ENCODE peak calls at places on chromosomes 2 and 18, in nine cellular contexts. One of them, this sample, is unnamed.

GRCh38 chr2:60550151-60550983 is 3.1 kb downstream of the BCL11A start:
- DNase-seq in neural progenitor cell: peak
- DNase-seq in fibroblast of lung: peak
- DNase-seq in GM12865: peak
- DNase-seq in upper lobe of left lung: peak
- DNase-seq in body of pancreas: peak
- DNase-seq in transverse colon: peak
- DNase-seq in Panc1: no peak
- DNase-seq in fibroblast of mammary gland: peak
- DNase-seq in this sample: no peak

GRCh38 chr2:218395456-218395825 is 4.2 kb upstream of the CTDSP1 start:
- DNase-seq in neural progenitor cell: no peak
- DNase-seq in fibroblast of lung: no peak
- DNase-seq in GM12865: no peak
- DNase-seq in upper lobe of left lung: peak
- DNase-seq in body of pancreas: no peak
- DNase-seq in transverse colon: peak
- DNase-seq in Panc1: no peak
- DNase-seq in fibroblast of mammary gland: no peak
- DNase-seq in this sample: no peak

GRCh38 chr2:128169933-128170709 is 79.1 kb downstream of the UGGT1 start:
- DNase-seq in neural progenitor cell: no peak
- DNase-seq in fibroblast of lung: no peak
- DNase-seq in GM12865: no peak
- DNase-seq in upper lobe of left lung: no peak
- DNase-seq in body of pancreas: no peak
- DNase-seq in transverse colon: no peak
- DNase-seq in Panc1: no peak
- DNase-seq in fibroblast of mammary gland: no peak
- DNase-seq in this sample: no peak

GRCh38 chr2:196925768-196926561 is 542 bp downstream of the PGAP1 start:
- DNase-seq in neural progenitor cell: peak
- DNase-seq in fibroblast of lung: peak
- DNase-seq in GM12865: peak
- DNase-seq in upper lobe of left lung: peak
- DNase-seq in body of pancreas: peak
- DNase-seq in transverse colon: peak
- DNase-seq in Panc1: peak
- DNase-seq in fibroblast of mammary gland: peak
- DNase-seq in this sample: no peak

GRCh38 chr2:219506802-219507554 is 7.3 kb upstream of the ASIC4 start:
- DNase-seq in neural progenitor cell: peak
- DNase-seq in fibroblast of lung: no peak
- DNase-seq in GM12865: no peak
- DNase-seq in upper lobe of left lung: no peak
- DNase-seq in body of pancreas: no peak
- DNase-seq in transverse colon: no peak
- DNase-seq in Panc1: no peak
- DNase-seq in fibroblast of mammary gland: no peak
- DNase-seq in this sample: no peak

GRCh38 chr2:44097322-44097907 is 71.3 kb upstream of the PPM1B start:
- DNase-seq in neural progenitor cell: no peak
- DNase-seq in fibroblast of lung: no peak
- DNase-seq in GM12865: no peak
- DNase-seq in upper lobe of left lung: no peak
- DNase-seq in body of pancreas: no peak
- DNase-seq in transverse colon: no peak
- DNase-seq in Panc1: no peak
- DNase-seq in fibroblast of mammary gland: no peak
- DNase-seq in this sample: no peak

GRCh38 chr2:180519276-180519675 is 461.1 kb upstream of the UBE2E3 start:
- DNase-seq in neural progenitor cell: no peak
- DNase-seq in fibroblast of lung: peak
- DNase-seq in GM12865: no peak
- DNase-seq in upper lobe of left lung: no peak
- DNase-seq in body of pancreas: no peak
- DNase-seq in transverse colon: no peak
- DNase-seq in Panc1: no peak
- DNase-seq in fibroblast of mammary gland: peak
- DNase-seq in this sample: no peak

GRCh38 chr18:62537946-62538345 is 15.1 kb downstream of the ZCCHC2 start:
- DNase-seq in neural progenitor cell: no peak
- DNase-seq in fibroblast of lung: no peak
- DNase-seq in GM12865: no peak
- DNase-seq in upper lobe of left lung: peak
- DNase-seq in body of pancreas: no peak
- DNase-seq in transverse colon: no peak
- DNase-seq in Panc1: no peak
- DNase-seq in fibroblast of mammary gland: no peak
- DNase-seq in this sample: no peak

GRCh38 chr2:168678153-168678853 is 124.1 kb upstream of the NOSTRIN start:
- DNase-seq in neural progenitor cell: peak
- DNase-seq in fibroblast of lung: no peak
- DNase-seq in GM12865: no peak
- DNase-seq in upper lobe of left lung: no peak
- DNase-seq in body of pancreas: no peak
- DNase-seq in transverse colon: peak
- DNase-seq in Panc1: no peak
- DNase-seq in fibroblast of mammary gland: no peak
- DNase-seq in this sample: peak

GRCh38 chr2:28387082-28387960 is 5.3 kb upstream of the FOSL2 start:
- DNase-seq in neural progenitor cell: no peak
- DNase-seq in fibroblast of lung: no peak
- DNase-seq in GM12865: no peak
- DNase-seq in upper lobe of left lung: no peak
- DNase-seq in body of pancreas: no peak
- DNase-seq in transverse colon: no peak
- DNase-seq in Panc1: no peak
- DNase-seq in fibroblast of mammary gland: no peak
- DNase-seq in this sample: no peak

GRCh38 chr18:71597219-71597618 is 946.9 kb downstream of the CBLN2 start:
- DNase-seq in neural progenitor cell: no peak
- DNase-seq in fibroblast of lung: peak
- DNase-seq in GM12865: no peak
- DNase-seq in upper lobe of left lung: no peak
- DNase-seq in body of pancreas: no peak
- DNase-seq in transverse colon: no peak
- DNase-seq in Panc1: no peak
- DNase-seq in fibroblast of mammary gland: no peak
- DNase-seq in this sample: no peak

GRCh38 chr2:163785162-163785561 is 49.4 kb upstream of the FIGN start:
- DNase-seq in neural progenitor cell: no peak
- DNase-seq in fibroblast of lung: no peak
- DNase-seq in GM12865: no peak
- DNase-seq in upper lobe of left lung: no peak
- DNase-seq in body of pancreas: no peak
- DNase-seq in transverse colon: no peak
- DNase-seq in Panc1: no peak
- DNase-seq in fibroblast of mammary gland: no peak
- DNase-seq in this sample: no peak

GRCh38 chr2:73004466-73004865 is 67.0 kb downstream of the SFXN5 start:
- DNase-seq in neural progenitor cell: no peak
- DNase-seq in fibroblast of lung: no peak
- DNase-seq in GM12865: no peak
- DNase-seq in upper lobe of left lung: no peak
- DNase-seq in body of pancreas: no peak
- DNase-seq in transverse colon: no peak
- DNase-seq in Panc1: no peak
- DNase-seq in fibroblast of mammary gland: no peak
- DNase-seq in this sample: no peak

DNA sequence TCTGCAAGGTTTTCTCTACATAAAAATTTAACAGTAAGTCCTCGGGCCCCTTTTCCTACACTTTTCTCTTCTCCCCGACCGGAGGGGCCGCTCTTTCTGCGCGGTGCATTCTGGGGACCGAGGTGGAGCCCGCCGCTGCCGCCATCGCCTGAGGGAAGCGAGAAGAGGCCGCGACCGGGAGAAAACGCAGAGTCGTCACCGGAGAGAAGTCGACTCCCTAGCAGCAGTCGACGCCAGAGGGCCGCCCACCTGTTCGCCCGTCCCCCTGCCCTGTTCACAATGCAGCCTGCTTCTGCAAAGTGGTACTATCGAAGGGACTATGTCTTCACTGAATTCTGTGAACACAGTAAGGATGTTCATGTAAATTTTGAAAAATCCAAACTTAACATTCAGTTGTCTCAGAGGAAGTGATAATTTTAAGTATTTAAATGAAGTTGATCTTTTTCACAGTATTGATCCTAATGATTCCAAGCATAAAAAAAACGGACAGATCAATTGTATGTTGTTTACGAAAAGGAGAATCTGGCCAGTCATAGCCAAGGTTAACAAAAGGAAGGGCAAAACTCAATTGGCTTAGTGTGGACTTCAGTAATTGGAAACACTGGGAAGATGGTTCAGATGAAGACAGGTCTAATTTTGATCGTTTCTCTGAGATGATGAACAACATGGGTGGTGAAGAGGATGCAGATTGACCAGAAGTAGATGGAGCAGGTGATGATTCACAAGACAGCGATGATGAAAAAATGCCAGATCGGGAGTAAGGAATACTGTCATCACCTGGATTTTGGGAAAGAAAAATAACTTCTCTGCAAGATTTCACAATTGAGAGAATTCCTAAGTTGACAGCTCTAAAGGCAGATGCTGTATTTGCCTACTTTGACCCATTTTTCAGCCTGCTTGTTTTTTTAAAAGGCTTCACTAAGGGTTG is 55.8 kb downstream of the ASXL2 start:
- DNase-seq in neural progenitor cell: peak
- DNase-seq in fibroblast of lung: no peak
- DNase-seq in GM12865: peak
- DNase-seq in upper lobe of left lung: peak
- DNase-seq in body of pancreas: peak
- DNase-seq in transverse colon: peak
- DNase-seq in Panc1: no peak
- DNase-seq in fibroblast of mammary gland: peak
- DNase-seq in this sample: no peak
- H3K4me3 ChIP-seq in neural progenitor cell: no peak
- H3K4me3 ChIP-seq in fibroblast of lung: no peak
- H3K4me3 ChIP-seq in GM12865: peak
- H3K4me3 ChIP-seq in upper lobe of left lung: no peak
- H3K4me3 ChIP-seq in body of pancreas: no peak
- H3K4me3 ChIP-seq in transverse colon: no peak
- H3K4me3 ChIP-seq in Panc1: no peak
- H3K4me3 ChIP-seq in fibroblast of mammary gland: peak
- H3K4me3 ChIP-seq in this sample: no peak

DNA sequence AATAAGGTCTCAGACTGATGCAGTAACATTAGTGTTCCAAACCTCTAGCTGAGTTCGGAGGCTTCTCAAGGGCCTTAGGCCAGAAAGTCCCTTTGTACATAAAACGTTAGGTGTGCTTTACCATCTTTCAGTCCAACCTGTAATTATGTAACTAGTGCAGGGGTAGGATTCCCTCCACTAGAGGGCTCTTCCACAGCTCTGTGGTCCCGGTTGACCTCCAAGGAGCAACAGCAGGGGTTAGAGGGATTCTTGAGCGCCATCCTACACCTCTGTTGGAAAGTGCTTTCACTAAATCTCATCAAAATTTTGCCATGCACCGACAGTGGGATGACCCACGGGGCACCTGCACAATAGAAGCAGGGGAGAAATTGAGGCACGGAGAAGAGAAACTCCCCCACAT is 155.8 kb upstream of the LRP1B start:
- DNase-seq in neural progenitor cell: peak
- DNase-seq in fibroblast of lung: no peak
- DNase-seq in GM12865: peak
- DNase-seq in upper lobe of left lung: no peak
- DNase-seq in body of pancreas: no peak
- DNase-seq in transverse colon: no peak
- DNase-seq in Panc1: no peak
- DNase-seq in fibroblast of mammary gland: no peak
- DNase-seq in this sample: peak
- TF ChIP-seq CTCF in neural progenitor cell: peak
- TF ChIP-seq CTCF in fibroblast of lung: no peak
- TF ChIP-seq CTCF in GM12865: peak
- TF ChIP-seq CTCF in upper lobe of left lung: no peak
- TF ChIP-seq CTCF in body of pancreas: peak
- TF ChIP-seq CTCF in transverse colon: peak
- TF ChIP-seq CTCF in Panc1: peak
- TF ChIP-seq CTCF in fibroblast of mammary gland: peak
- TF ChIP-seq CTCF in this sample: peak

GRCh38 chr18:55778731-55779460 is 190.9 kb upstream of the TCF4 start:
- DNase-seq in neural progenitor cell: peak
- DNase-seq in fibroblast of lung: no peak
- DNase-seq in GM12865: peak
- DNase-seq in upper lobe of left lung: no peak
- DNase-seq in body of pancreas: no peak
- DNase-seq in transverse colon: no peak
- DNase-seq in Panc1: no peak
- DNase-seq in fibroblast of mammary gland: no peak
- DNase-seq in this sample: no peak
- H3K4me3 ChIP-seq in neural progenitor cell: peak
- H3K4me3 ChIP-seq in fibroblast of lung: peak
- H3K4me3 ChIP-seq in GM12865: peak
- H3K4me3 ChIP-seq in upper lobe of left lung: peak
- H3K4me3 ChIP-seq in body of pancreas: no peak
- H3K4me3 ChIP-seq in transverse colon: peak
- H3K4me3 ChIP-seq in Panc1: peak
- H3K4me3 ChIP-seq in fibroblast of mammary gland: no peak
- H3K4me3 ChIP-seq in this sample: no peak

GRCh38 chr2:53035153-53035552 is 732.5 kb upstream of the CHAC2 start:
- DNase-seq in neural progenitor cell: no peak
- DNase-seq in fibroblast of lung: no peak
- DNase-seq in GM12865: no peak
- DNase-seq in upper lobe of left lung: no peak
- DNase-seq in body of pancreas: no peak
- DNase-seq in transverse colon: no peak
- DNase-seq in Panc1: no peak
- DNase-seq in fibroblast of mammary gland: no peak
- DNase-seq in this sample: no peak

GRCh38 chr2:53036196-53036595 is 731.4 kb upstream of the CHAC2 start:
- DNase-seq in neural progenitor cell: no peak
- DNase-seq in fibroblast of lung: peak
- DNase-seq in GM12865: no peak
- DNase-seq in upper lobe of left lung: no peak
- DNase-seq in body of pancreas: no peak
- DNase-seq in transverse colon: no peak
- DNase-seq in Panc1: no peak
- DNase-seq in fibroblast of mammary gland: peak
- DNase-seq in this sample: no peak

DNA sequence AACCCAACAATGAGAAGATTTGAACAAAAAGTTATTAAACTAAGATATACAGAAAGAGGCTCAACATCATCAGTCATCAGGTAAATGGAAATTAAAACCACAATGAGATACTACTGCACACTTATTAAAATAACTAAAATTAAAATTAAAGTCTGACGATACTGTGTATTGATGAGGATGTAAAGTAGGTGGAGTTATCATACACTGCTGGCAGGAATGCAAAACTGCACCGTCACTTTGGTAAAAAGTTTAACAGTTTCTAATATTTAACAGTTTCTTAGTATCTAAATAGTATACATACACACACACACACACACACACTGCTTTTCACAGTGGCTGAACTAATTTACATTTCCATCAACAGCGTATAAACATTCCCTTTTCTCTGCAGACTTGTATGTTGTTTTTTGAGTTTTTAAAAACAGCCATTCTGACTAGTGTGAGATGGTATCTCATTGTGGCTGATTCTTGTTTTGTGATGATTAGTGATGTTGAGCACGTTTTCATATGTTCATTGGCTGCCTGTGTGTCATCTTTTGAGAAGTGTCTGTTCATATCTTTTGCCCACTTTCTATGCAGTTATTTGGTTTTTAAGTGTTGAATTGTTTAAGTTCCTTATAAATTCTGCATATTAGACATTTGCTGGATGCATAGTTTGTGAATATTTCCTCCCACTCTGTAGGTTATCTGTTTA is 726.9 kb upstream of the CHAC2 start:
- DNase-seq in neural progenitor cell: no peak
- DNase-seq in fibroblast of lung: no peak
- DNase-seq in GM12865: no peak
- DNase-seq in upper lobe of left lung: no peak
- DNase-seq in body of pancreas: no peak
- DNase-seq in transverse colon: no peak
- DNase-seq in Panc1: no peak
- DNase-seq in fibroblast of mammary gland: no peak
- DNase-seq in this sample: no peak
- TF ChIP-seq CTCF in neural progenitor cell: peak
- TF ChIP-seq CTCF in fibroblast of lung: peak
- TF ChIP-seq CTCF in GM12865: no peak
- TF ChIP-seq CTCF in upper lobe of left lung: no peak
- TF ChIP-seq CTCF in body of pancreas: no peak
- TF ChIP-seq CTCF in transverse colon: no peak
- TF ChIP-seq CTCF in Panc1: no peak
- TF ChIP-seq CTCF in fibroblast of mammary gland: peak
- TF ChIP-seq CTCF in this sample: no peak